ENCODE peak calls at places on chromosomes 2 and 18, in seven cellular contexts. One of them, this sample, is unnamed.

GRCh38 chr18:70288171-70288850 is 534 bp upstream of the SOCS6 start:
- DNase-seq in GM12878: no peak
- DNase-seq in WTC11: peak; percentile 48
- DNase-seq in SK-N-SH: no peak
- DNase-seq in IMR-90: peak; percentile 39
- DNase-seq in K562: no peak
- DNase-seq in HepG2: peak; percentile 35
- DNase-seq in this sample: no peak

GRCh38 chr2:120898961-120899360 is 163.3 kb downstream of the GLI2 start:
- DNase-seq in SK-N-SH: no peak
- DNase-seq in WTC11: no peak
- DNase-seq in K562: no peak
- DNase-seq in GM12878: no peak
- DNase-seq in HepG2: no peak
- DNase-seq in IMR-90: no peak
- DNase-seq in this sample: no peak

GRCh38 chr2:156565066-156565710 is 129.0 kb downstream of the GPD2 start:
- DNase-seq in K562: no peak
- DNase-seq in GM12878: no peak
- DNase-seq in SK-N-SH: no peak
- DNase-seq in HepG2: no peak
- DNase-seq in IMR-90: peak; percentile 83
- DNase-seq in WTC11: no peak
- DNase-seq in this sample: no peak

GRCh38 chr2:188410504-188411235 is 119.0 kb downstream of the GULP1 start:
- DNase-seq in GM12878: no peak
- DNase-seq in SK-N-SH: no peak
- DNase-seq in IMR-90: peak; percentile 63
- DNase-seq in WTC11: no peak
- DNase-seq in K562: no peak
- DNase-seq in HepG2: no peak
- DNase-seq in this sample: no peak

GRCh38 chr2:101619191-101619591 is 78.3 kb upstream of the MAP4K4 start:
- DNase-seq in WTC11: no peak
- DNase-seq in K562: no peak
- DNase-seq in HepG2: no peak
- DNase-seq in SK-N-SH: no peak
- DNase-seq in GM12878: no peak
- DNase-seq in IMR-90: peak; percentile 48
- DNase-seq in this sample: no peak

GRCh38 chr2:172978053-172978383 is 97.6 kb upstream of the MAP3K20 start:
- DNase-seq in WTC11: no peak
- DNase-seq in GM12878: no peak
- DNase-seq in SK-N-SH: no peak
- DNase-seq in K562: no peak
- DNase-seq in HepG2: no peak
- DNase-seq in IMR-90: no peak
- DNase-seq in this sample: no peak

GRCh38 chr2:168449419-168449818 is 6.7 kb upstream of the CERS6 start:
- DNase-seq in SK-N-SH: no peak
- DNase-seq in HepG2: no peak
- DNase-seq in GM12878: no peak
- DNase-seq in WTC11: no peak
- DNase-seq in IMR-90: no peak
- DNase-seq in K562: no peak
- DNase-seq in this sample: no peak

GRCh38 chr18:12336887-12337286 is 28.8 kb downstream of the TUBB6 start:
- DNase-seq in K562: no peak
- DNase-seq in HepG2: peak; percentile 86
- DNase-seq in WTC11: no peak
- DNase-seq in GM12878: no peak
- DNase-seq in IMR-90: peak; percentile 67
- DNase-seq in SK-N-SH: no peak
- DNase-seq in this sample: no peak

GRCh38 chr2:191266201-191266600 is 21.0 kb downstream of the MYO1B start:
- DNase-seq in SK-N-SH: no peak
- DNase-seq in GM12878: no peak
- DNase-seq in IMR-90: peak; percentile 4
- DNase-seq in K562: no peak
- DNase-seq in WTC11: no peak
- DNase-seq in HepG2: no peak
- DNase-seq in this sample: no peak

GRCh38 chr18:61926532-61926931 is 33.7 kb upstream of the RNF152 start:
- DNase-seq in HepG2: no peak
- DNase-seq in WTC11: no peak
- DNase-seq in IMR-90: no peak
- DNase-seq in GM12878: no peak
- DNase-seq in K562: no peak
- DNase-seq in SK-N-SH: no peak
- DNase-seq in this sample: no peak

GRCh38 chr2:45067859-45068642 is 58.8 kb upstream of the SIX2 start:
- DNase-seq in GM12878: no peak
- DNase-seq in K562: no peak
- DNase-seq in WTC11: no peak
- DNase-seq in SK-N-SH: no peak
- DNase-seq in IMR-90: no peak
- DNase-seq in HepG2: no peak
- DNase-seq in this sample: no peak

GRCh38 chr2:9954136-9954535 is 2.6 kb downstream of the GRHL1 start:
- DNase-seq in GM12878: no peak
- DNase-seq in HepG2: no peak
- DNase-seq in WTC11: no peak
- DNase-seq in SK-N-SH: no peak
- DNase-seq in IMR-90: no peak
- DNase-seq in K562: no peak
- DNase-seq in this sample: no peak

GRCh38 chr2:161484061-161484460 is 68.0 kb downstream of the TBR1 start:
- DNase-seq in GM12878: no peak
- DNase-seq in IMR-90: no peak
- DNase-seq in WTC11: no peak
- DNase-seq in SK-N-SH: no peak
- DNase-seq in HepG2: no peak
- DNase-seq in K562: no peak
- DNase-seq in this sample: no peak

GRCh38 chr18:23433360-23433759 is 19.7 kb upstream of the RIOK3 start:
- DNase-seq in IMR-90: no peak
- DNase-seq in HepG2: no peak
- DNase-seq in WTC11: no peak
- DNase-seq in K562: peak; percentile 70
- DNase-seq in GM12878: no peak
- DNase-seq in SK-N-SH: no peak
- DNase-seq in this sample: no peak

GRCh38 chr2:54158311-54158710 is 42.9 kb downstream of the ACYP2 start:
- DNase-seq in WTC11: no peak
- DNase-seq in GM12878: no peak
- DNase-seq in K562: no peak
- DNase-seq in IMR-90: no peak
- DNase-seq in SK-N-SH: no peak
- DNase-seq in HepG2: no peak
- DNase-seq in this sample: no peak

GRCh38 chr2:37388074-37388473 is 43.6 kb downstream of the QPCT start:
- DNase-seq in IMR-90: peak; percentile 97
- DNase-seq in K562: no peak
- DNase-seq in GM12878: no peak
- DNase-seq in HepG2: no peak
- DNase-seq in WTC11: no peak
- DNase-seq in SK-N-SH: no peak
- DNase-seq in this sample: no peak

GRCh38 chr18:9848170-9848854 is 37.5 kb upstream of the TXNDC2 start:
- DNase-seq in SK-N-SH: no peak
- DNase-seq in HepG2: no peak
- DNase-seq in WTC11: no peak
- DNase-seq in GM12878: no peak
- DNase-seq in IMR-90: no peak
- DNase-seq in K562: peak; percentile 51
- DNase-seq in this sample: no peak

GRCh38 chr2:71291398-71291797 is 40.2 kb upstream of the ZNF638 start:
- DNase-seq in SK-N-SH: no peak
- DNase-seq in IMR-90: no peak
- DNase-seq in HepG2: no peak
- DNase-seq in K562: no peak
- DNase-seq in GM12878: no peak
- DNase-seq in WTC11: no peak
- DNase-seq in this sample: no peak

GRCh38 chr2:75157435-75157834 is 41.9 kb downstream of the TACR1 start:
- DNase-seq in IMR-90: no peak
- DNase-seq in GM12878: no peak
- DNase-seq in HepG2: no peak
- DNase-seq in K562: no peak
- DNase-seq in WTC11: no peak
- DNase-seq in SK-N-SH: peak; percentile 35
- DNase-seq in this sample: peak; percentile 28

GRCh38 chr2:241325257-241325656 is 9.5 kb downstream of the SEPTIN2 start:
- DNase-seq in K562: no peak
- DNase-seq in GM12878: no peak
- DNase-seq in HepG2: no peak
- DNase-seq in WTC11: no peak
- DNase-seq in SK-N-SH: no peak
- DNase-seq in IMR-90: no peak
- DNase-seq in this sample: no peak

GRCh38 chr2:236531205-236531604 is 38.4 kb upstream of the ACKR3 start:
- DNase-seq in HepG2: no peak
- DNase-seq in SK-N-SH: no peak
- DNase-seq in K562: no peak
- DNase-seq in GM12878: no peak
- DNase-seq in IMR-90: no peak
- DNase-seq in WTC11: no peak
- DNase-seq in this sample: no peak
- TF ChIP-seq USF2 in HepG2: no peak
- TF ChIP-seq USF2 in SK-N-SH: no peak
- TF ChIP-seq USF2 in K562: no peak
- TF ChIP-seq USF2 in GM12878: no peak
- TF ChIP-seq USF2 in IMR-90: no peak
- TF ChIP-seq USF2 in WTC11: no peak
- TF ChIP-seq USF2 in this sample: no peak

DNA sequence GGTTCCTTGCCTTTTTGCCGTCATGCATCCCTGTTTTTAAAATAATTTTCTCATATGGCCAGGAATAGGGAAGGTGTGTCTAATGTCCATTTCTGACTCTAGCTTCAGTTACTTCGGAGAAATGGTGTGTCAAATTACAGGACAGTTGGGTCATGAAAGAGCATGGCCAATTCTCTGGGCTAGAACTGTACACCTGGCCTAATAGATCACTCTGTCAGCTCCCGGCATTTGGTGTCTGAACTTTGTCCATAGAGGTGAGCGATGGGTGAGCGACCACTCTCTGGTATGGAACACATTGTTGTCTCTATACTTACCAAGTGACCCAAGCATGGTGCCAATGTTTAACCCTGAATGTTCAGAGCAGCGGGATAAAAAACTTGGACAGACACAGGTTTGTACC is 38.3 kb upstream of the ASB18 start:
- DNase-seq in SK-N-SH: no peak
- DNase-seq in IMR-90: no peak
- DNase-seq in HepG2: no peak
- DNase-seq in WTC11: no peak
- DNase-seq in GM12878: no peak
- DNase-seq in K562: no peak
- DNase-seq in this sample: no peak
- TF ChIP-seq USF2 in SK-N-SH: no peak
- TF ChIP-seq USF2 in IMR-90: no peak
- TF ChIP-seq USF2 in HepG2: no peak
- TF ChIP-seq USF2 in WTC11: no peak
- TF ChIP-seq USF2 in GM12878: no peak
- TF ChIP-seq USF2 in K562: no peak
- TF ChIP-seq USF2 in this sample: no peak

GRCh38 chr2:233351423-233351822 is 2.9 kb upstream of the DGKD start:
- DNase-seq in WTC11: no peak
- DNase-seq in HepG2: no peak
- DNase-seq in SK-N-SH: no peak
- DNase-seq in GM12878: no peak
- DNase-seq in IMR-90: no peak
- DNase-seq in K562: no peak
- DNase-seq in this sample: no peak
- TF ChIP-seq USF2 in WTC11: no peak
- TF ChIP-seq USF2 in HepG2: no peak
- TF ChIP-seq USF2 in SK-N-SH: no peak
- TF ChIP-seq USF2 in GM12878: no peak
- TF ChIP-seq USF2 in IMR-90: no peak
- TF ChIP-seq USF2 in K562: peak; percentile 54
- TF ChIP-seq USF2 in this sample: peak; percentile 37

GRCh38 chr2:24080721-24081120 is 3.9 kb downstream of the TP53I3 start:
- DNase-seq in WTC11: no peak
- DNase-seq in HepG2: no peak
- DNase-seq in GM12878: no peak
- DNase-seq in IMR-90: peak; percentile 36
- DNase-seq in SK-N-SH: no peak
- DNase-seq in K562: no peak
- DNase-seq in this sample: no peak
- TF ChIP-seq USF2 in WTC11: no peak
- TF ChIP-seq USF2 in HepG2: no peak
- TF ChIP-seq USF2 in GM12878: no peak
- TF ChIP-seq USF2 in IMR-90: no peak
- TF ChIP-seq USF2 in SK-N-SH: no peak
- TF ChIP-seq USF2 in K562: no peak
- TF ChIP-seq USF2 in this sample: no peak